ENCODE peak calls at places on chromosomes 7 and 10, in seven cellular contexts. V, U, R, L, F, Z and A are unnamed samples.

GRCh38 chr10:121988361-121989324 is at the start of gene TACC2:
- DNase-seq in R (no peak), L (no peak), U (peak), Z (no peak), V (no peak), F (no peak), A (no peak)

GRCh38 chr10:93392111-93392510 is 90.0 kb downstream of the MYOF start:
- DNase-seq in L (no peak), R (no peak), V (no peak), Z (no peak), F (no peak), U (no peak), A (no peak)

GRCh38 chr10:13001041-13001886 is at the start of gene CCDC3:
- DNase-seq in L (no peak), Z (peak), F (no peak), V (no peak), U (no peak), R (no peak), A (no peak)

GRCh38 chr10:29627201-29628105 is 7.3 kb downstream of the SVIL start:
- DNase-seq in V (no peak), F (peak), U (no peak), L (no peak), Z (no peak), R (no peak), A (no peak)

GRCh38 chr10:28396317-28396716 is 93.5 kb upstream of the MPP7 start:
- DNase-seq in V (no peak), U (no peak), L (no peak), R (no peak), Z (no peak), F (no peak), A (no peak)

GRCh38 chr7:98120559-98120958 is 13.9 kb downstream of the LMTK2 start:
- DNase-seq in F (no peak), V (no peak), L (no peak), U (no peak), R (no peak), Z (no peak), A (no peak)

GRCh38 chr10:111705026-111705425 is 478.5 kb downstream of the GPAM start:
- DNase-seq in Z (no peak), L (no peak), U (no peak), V (no peak), F (no peak), R (no peak), A (no peak)

GRCh38 chr7:37336259-37336658 is 112.4 kb downstream of the ELMO1 start:
- DNase-seq in U (no peak), L (no peak), R (no peak), V (no peak), F (no peak), Z (no peak), A (no peak)

GRCh38 chr7:95688931-95689453 is 83.4 kb upstream of the DYNC1I1 start:
- DNase-seq in L (no peak), Z (no peak), U (peak), F (no peak), V (no peak), R (no peak), A (no peak)

GRCh38 chr10:35339946-35340345 is 3.6 kb downstream of the CCNY start:
- DNase-seq in R (no peak), L (no peak), F (peak), U (no peak), Z (no peak), V (no peak), A (no peak)

GRCh38 chr7:8627322-8627721 is 193.9 kb downstream of the NXPH1 start:
- DNase-seq in R (no peak), F (no peak), Z (no peak), U (no peak), V (no peak), L (no peak), A (peak)

GRCh38 chr10:77513783-77514331 is 123.8 kb downstream of the KCNMA1 start:
- DNase-seq in R (peak), F (peak), L (no peak), Z (peak), U (peak), V (peak), A (no peak)